ENCODE peak calls at places on chromosomes 5 and 9, in four cellular contexts. I is mesothelial cell of epicardium; K is activated CD8-positive, alpha-beta memory T cell treated with anti-CD3 and anti-CD28 coated beads, Interleukin-2, amount 50 U/mL, for 48 hours; P is A172. F is an unnamed sample.

GRCh38 chr5:154478752-154479159 is 729 bp upstream of the HAND1 start:
- DNase-seq in K (no peak), I (no peak), P (no peak), F (no peak)

GRCh38 chr9:68795411-68795810 is 90.4 kb downstream of the PIP5K1B start:
- DNase-seq in P (no peak), I (no peak), K (no peak), F (no peak)

GRCh38 chr9:136296434-136297015 is 7.4 kb downstream of the CCDC187 start:
- DNase-seq in K (no peak), I (no peak), P (peak; percentile 48), F (no peak)

GRCh38 chr5:55636711-55637110 is 75.4 kb downstream of the SLC38A9 start:
- DNase-seq in K (no peak), P (peak; percentile 35), I (no peak), F (no peak)

GRCh38 chr9:93303258-93303771 is 119.4 kb downstream of the WNK2 start:
- DNase-seq in K (peak; percentile 46), P (no peak), I (no peak), F (no peak)

GRCh38 chr9:129939426-129939825 is 103.6 kb downstream of the FNBP1 start:
- DNase-seq in K (no peak), I (no peak), P (no peak), F (no peak)

GRCh38 chr5:127442085-127442484 is 75.4 kb upstream of the PRRC1 start:
- DNase-seq in P (peak; percentile 15), I (no peak), K (no peak), F (no peak)

GRCh38 chr5:16152601-16153568 is 26.7 kb downstream of the MARCHF11 start:
- DNase-seq in P (no peak), I (no peak), K (no peak), F (no peak)

GRCh38 chr5:87185838-87186237 is 81.8 kb upstream of the RASA1 start:
- DNase-seq in P (no peak), I (no peak), K (no peak), F (no peak)

GRCh38 chr5:17405976-17406876 is 91.8 kb upstream of the TAF11L2 start:
- DNase-seq in K (no peak), I (no peak), P (no peak), F (no peak)

GRCh38 chr5:149702953-149703646 is 27.0 kb upstream of the PPARGC1B start:
- DNase-seq in K (peak; percentile 10), I (no peak), P (no peak), F (no peak)

GRCh38 chr9:38385896-38386295 is 6.6 kb upstream of the ALDH1B1 start:
- DNase-seq in I (no peak), P (no peak), K (no peak), F (no peak)

GRCh38 chr5:134647750-134648424 is 698 bp upstream of the SEC24A start:
- DNase-seq in P (peak; percentile 62), I (no peak), K (no peak), F (no peak)

GRCh38 chr5:166433679-166434078 is 1857.8 kb upstream of the WWC1 start:
- DNase-seq in K (no peak), P (no peak), I (no peak), F (no peak)

GRCh38 chr5:139964266-139964993 is 78.7 kb downstream of the NRG2 start:
- DNase-seq in I (no peak), K (peak; percentile 33), P (no peak), F (no peak)

GRCh38 chr5:151449836-151450235 is 2.4 kb downstream of the SLC36A1 start:
- DNase-seq in P (no peak), K (no peak), I (no peak), F (no peak)

GRCh38 chr9:129380961-129381401 is 202.9 kb upstream of the IER5L start:
- DNase-seq in P (no peak), I (no peak), K (no peak), F (no peak)

GRCh38 chr5:6190838-6191237 is 187.5 kb downstream of the MED10 start:
- DNase-seq in I (no peak), P (no peak), K (no peak), F (no peak)

GRCh38 chr5:13866792-13867191 is 77.7 kb downstream of the DNAH5 start:
- DNase-seq in K (peak; percentile 53), I (peak; percentile 61), P (peak; percentile 39), F (no peak)

GRCh38 chr9:93126825-93127368 is 7.2 kb downstream of the NINJ1 start:
- DNase-seq in K (no peak), I (no peak), P (no peak), F (no peak)

GRCh38 chr9:4334439-4334838 is 34.6 kb upstream of the GLIS3 start:
- DNase-seq in K (no peak), P (no peak), I (no peak), F (no peak)

GRCh38 chr5:166014256-166014655 is 2277.2 kb upstream of the WWC1 start:
- DNase-seq in I (no peak), P (no peak), K (no peak), F (no peak)

GRCh38 chr9:76646249-76646648 is 118.0 kb upstream of the PCA3 start:
- DNase-seq in P (no peak), I (no peak), K (no peak), F (no peak)

GRCh38 chr5:31866166-31866565 is 227.2 kb downstream of the PDZD2 start:
- DNase-seq in K (no peak), P (no peak), I (no peak), F (no peak)

GRCh38 chr5:35183243-35183955 is 46.9 kb downstream of the PRLR start:
- DNase-seq in P (peak; percentile 70), K (no peak), I (no peak), F (no peak)

GRCh38 chr5:84480873-84481637 is 96.4 kb upstream of the EDIL3 start:
- DNase-seq in K (no peak), I (no peak), P (no peak), F (no peak)

GRCh38 chr9:34517185-34517584 is 5.6 kb downstream of the ENHO start:
- DNase-seq in I (no peak), K (no peak), P (no peak), F (no peak)

GRCh38 chr9:38227061-38227540 is 158.1 kb upstream of the SHB start:
- DNase-seq in I (peak; percentile 79), K (peak; percentile 79), P (peak; percentile 97), F (peak; percentile 27)

GRCh38 chr9:84822589-84823233 is 153.2 kb downstream of the NTRK2 start:
- DNase-seq in I (no peak), K (no peak), P (no peak), F (no peak)

GRCh38 chr9:93958121-93958874 is 3.1 kb upstream of the BARX1 start:
- DNase-seq in K (peak; percentile 69), I (no peak), P (no peak), F (no peak)

GRCh38 chr9:14321517-14322125 is 7.7 kb upstream of the NFIB start:
- DNase-seq in P (no peak), I (no peak), K (no peak), F (no peak)

GRCh38 chr9:37056521-37056920 is 22.5 kb upstream of the PAX5 start:
- DNase-seq in I (no peak), P (no peak), K (no peak), F (no peak)

F was measured in omental fat pad.